ENCODE peak calls at places on chromosomes 16 and 17, in four cellular contexts. J is PC-3; S is effector memory CD4-positive, alpha-beta T cell; L is thyroid gland. E is an unnamed sample.

GRCh38 chr17:61237275-61237674 is 162.4 kb upstream of the TBX2 start:
- DNase-seq in J (no peak), S (no peak), L (no peak), E (no peak)

GRCh38 chr17:49989518-49989880 is 5.5 kb downstream of the DLX3 start:
- DNase-seq in J (no peak), S (no peak), L (no peak), E (no peak)

GRCh38 chr16:50644730-50645129 is 36.4 kb downstream of the SNX20 start:
- DNase-seq in J (peak; percentile 33), S (no peak), L (peak; percentile 15), E (no peak)

GRCh38 chr17:82005701-82006348 is 16.9 kb downstream of the CENPX start:
- DNase-seq in J (no peak), S (no peak), L (no peak), E (no peak)

GRCh38 chr17:62974788-62975586 is 9.0 kb downstream of the TANC2 start:
- DNase-seq in J (no peak), S (no peak), L (no peak), E (peak; percentile 50)

GRCh38 chr16:307691-308312 is 24.8 kb downstream of the PDIA2 start:
- DNase-seq in J (no peak), S (no peak), L (no peak), E (no peak)

GRCh38 chr16:52528393-52529080 is 18.4 kb downstream of the TOX3 start:
- DNase-seq in J (no peak), S (no peak), L (peak; percentile 88), E (peak; percentile 4)

GRCh38 chr16:8958344-8958808 is 5.3 kb downstream of the USP7 start:
- DNase-seq in J (peak; percentile 39), S (peak; percentile 19), L (no peak), E (no peak)

GRCh38 chr16:11167581-11167980 is 88.4 kb downstream of the SOCS1 start:
- DNase-seq in J (no peak), S (no peak), L (no peak), E (no peak)

GRCh38 chr17:48194097-48194550 is 86.6 kb downstream of the SNX11 start:
- DNase-seq in J (peak; percentile 97), S (no peak), L (no peak), E (no peak)

GRCh38 chr16:75491876-75492275 is 3.4 kb downstream of the CHST6 start:
- DNase-seq in J (peak; percentile 40), S (no peak), L (no peak), E (peak; percentile 21)

GRCh38 chr16:89175280-89176146 is 4.0 kb downstream of the CDH15 start:
- DNase-seq in J (no peak), S (no peak), L (no peak), E (no peak)

GRCh38 chr17:50066995-50067394 is 11.1 kb downstream of the ITGA3 start:
- DNase-seq in J (peak; percentile 41), S (no peak), L (no peak), E (no peak)

GRCh38 chr17:80107231-80108021 is 6.0 kb downstream of the GAA start:
- DNase-seq in J (no peak), S (no peak), L (peak; percentile 1), E (no peak)

GRCh38 chr17:44071772-44072171 is 1.2 kb downstream of the G6PC3 start:
- DNase-seq in J (peak; percentile 41), S (no peak), L (no peak), E (peak; percentile 11)

GRCh38 chr17:39357978-39358377 is 43.4 kb downstream of the FBXL20 start:
- DNase-seq in J (no peak), S (no peak), L (no peak), E (peak; percentile 94)

GRCh38 chr16:66189951-66190350 is 176.5 kb upstream of the CDH5 start:
- DNase-seq in J (peak; percentile 50), S (no peak), L (no peak), E (no peak)

GRCh38 chr16:2339521-2340484 is 725 bp downstream of the ABCA3 start:
- DNase-seq in J (peak; percentile 47), S (no peak), L (peak; percentile 65), E (peak; percentile 55)

GRCh38 chr17:80142929-80143328 is 4.0 kb downstream of the EIF4A3 start:
- DNase-seq in J (no peak), S (no peak), L (no peak), E (no peak)

GRCh38 chr16:1078579-1079021 is 6.1 kb downstream of the SSTR5 start:
- DNase-seq in J (peak; percentile 90), S (no peak), L (no peak), E (peak; percentile 76)

GRCh38 chr16:67481561-67482259 is 753 bp upstream of the ATP6V0D1 start:
- DNase-seq in J (no peak), S (peak; percentile 15), L (peak; percentile 64), E (peak; percentile 69)

GRCh38 chr16:8561496-8561895 is 28.8 kb downstream of the TMEM114 start:
- DNase-seq in J (no peak), S (no peak), L (no peak), E (no peak)

GRCh38 chr17:8173056-8173870 is 2.9 kb downstream of the TMEM107 start:
- DNase-seq in J (peak; percentile 95), S (peak; percentile 65), L (peak; percentile 86), E (peak; percentile 97)

GRCh38 chr17:49846938-49847712 is 744 bp downstream of the TAC4 start:
- DNase-seq in J (no peak), S (no peak), L (no peak), E (no peak)

GRCh38 chr16:12406158-12406557 is 397.5 kb downstream of the CPPED1 start:
- DNase-seq in J (no peak), S (no peak), L (no peak), E (no peak)

GRCh38 chr17:5419959-5420653 is at the start of gene RPAIN:
- DNase-seq in J (peak; percentile 78), S (peak; percentile 79), L (peak; percentile 90), E (peak; percentile 93)

GRCh38 chr17:2035549-2036490 is 5.9 kb downstream of the DPH1 start:
- DNase-seq in J (no peak), S (no peak), L (no peak), E (no peak)

GRCh38 chr17:72771734-72772133 is 320.8 kb downstream of the SLC39A11 start:
- DNase-seq in J (no peak), S (no peak), L (no peak), E (no peak)

GRCh38 chr17:18185391-18185790 is 1.8 kb downstream of the ALKBH5 start:
- DNase-seq in J (peak; percentile 38), S (no peak), L (peak; percentile 27), E (no peak)

GRCh38 chr16:86533076-86533475 is 22.0 kb downstream of the MTHFSD start:
- DNase-seq in J (no peak), S (no peak), L (no peak), E (no peak)

GRCh38 chr17:31610301-31610910 is 218.9 kb downstream of the RAB11FIP4 start:
- DNase-seq in J (no peak), S (no peak), L (no peak), E (no peak)

GRCh38 chr16:52548261-52549010 is 1.5 kb upstream of the TOX3 start:
- DNase-seq in J (no peak), S (no peak), L (no peak), E (no peak)

GRCh38 chr17:57377094-57377493 is 120.8 kb downstream of the MSI2 start:
- DNase-seq in J (no peak), S (no peak), L (no peak), E (peak; percentile 53)

GRCh38 chr17:41563607-41564006 is 8.3 kb downstream of the KRT9 start:
- DNase-seq in J (no peak), S (no peak), L (no peak), E (no peak)

GRCh38 chr17:81958633-81959342 is 2.2 kb downstream of the NOTUM start:
- DNase-seq in J (no peak), S (no peak), L (no peak), E (no peak)

GRCh38 chr17:40122466-40122943 is 734 bp downstream of the MSL1 start:
- DNase-seq in J (peak; percentile 33), S (no peak), L (peak; percentile 57), E (peak; percentile 33)

GRCh38 chr17:56786989-56787482 is 46.7 kb downstream of the C17orf67 start:
- DNase-seq in J (peak; percentile 99), S (no peak), L (no peak), E (peak; percentile 87)

DNA sequence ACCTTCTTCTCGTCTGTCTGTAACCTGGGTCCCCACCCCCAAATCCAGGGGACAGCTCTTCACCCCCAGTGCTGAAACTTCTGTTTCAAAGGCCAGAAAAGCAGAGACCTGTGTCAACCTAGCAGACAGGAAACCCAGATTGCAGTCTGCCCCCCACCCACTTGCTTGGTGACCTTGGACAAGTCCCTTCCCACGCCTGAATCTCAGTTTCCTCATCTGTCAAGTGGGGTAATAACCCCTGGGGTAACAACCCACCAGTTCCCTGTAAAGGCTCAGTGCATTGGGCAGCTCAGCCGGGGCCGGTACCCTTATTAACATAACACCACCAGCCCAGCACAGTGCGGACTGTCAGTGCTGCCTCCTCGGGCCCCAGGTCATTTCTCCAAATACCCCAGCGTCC is 1.3 kb downstream of the STX1B start:
- DNase-seq in J (no peak), S (no peak), L (no peak), E (no peak)
- H3K4me3 ChIP-seq in J (no peak overlapping the region), S (no peak overlapping the region), L (no peak overlapping the region), E (no peak overlapping the region)

GRCh38 chr17:76641501-76641900 is 2.1 kb downstream of the ST6GALNAC1 start:
- DNase-seq in J (peak; percentile 98), S (no peak), L (no peak), E (peak; percentile 91)
- H3K4me1 ChIP-seq in J (peaks cover 28% of the 10 kb centered on the region), S (peaks cover 14% of the 10 kb centered on the region), L (peaks cover 9% of the 10 kb centered on the region), E (peaks cover 3% of the 10 kb centered on the region)

GRCh38 chr17:36679815-36680467 is 78.6 kb downstream of the MRM1 start:
- DNase-seq in J (no peak), S (no peak), L (no peak), E (no peak)
- H3K27ac ChIP-seq in J (no peak overlapping the region), S (no peak overlapping the region), L (no peak overlapping the region), E (no peak overlapping the region)

DNA sequence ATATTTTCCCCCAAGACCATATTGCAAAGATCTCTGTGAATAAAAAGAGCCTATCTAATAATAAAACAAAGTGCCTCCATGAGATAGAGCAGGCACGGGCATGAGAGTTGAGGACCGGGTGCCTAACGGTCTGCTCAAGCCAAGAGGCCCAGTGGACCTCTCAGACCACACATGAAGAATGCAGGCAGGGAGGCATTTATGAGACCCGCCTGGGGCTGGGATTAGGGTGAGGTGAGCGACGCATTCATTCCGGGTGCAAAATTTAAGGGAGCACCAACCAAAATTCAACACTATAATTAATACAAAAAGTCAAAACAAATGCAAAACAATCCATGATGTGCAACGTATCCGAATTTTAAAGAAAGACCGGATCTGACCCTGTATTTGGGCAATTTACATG is 108.5 kb downstream of the MAF start:
- DNase-seq in J (no peak), S (no peak), L (no peak), E (no peak)
- H3K4me3 ChIP-seq in J (no peak overlapping the region), S (no peak overlapping the region), L (no peak overlapping the region), E (no peak overlapping the region)

DNA sequence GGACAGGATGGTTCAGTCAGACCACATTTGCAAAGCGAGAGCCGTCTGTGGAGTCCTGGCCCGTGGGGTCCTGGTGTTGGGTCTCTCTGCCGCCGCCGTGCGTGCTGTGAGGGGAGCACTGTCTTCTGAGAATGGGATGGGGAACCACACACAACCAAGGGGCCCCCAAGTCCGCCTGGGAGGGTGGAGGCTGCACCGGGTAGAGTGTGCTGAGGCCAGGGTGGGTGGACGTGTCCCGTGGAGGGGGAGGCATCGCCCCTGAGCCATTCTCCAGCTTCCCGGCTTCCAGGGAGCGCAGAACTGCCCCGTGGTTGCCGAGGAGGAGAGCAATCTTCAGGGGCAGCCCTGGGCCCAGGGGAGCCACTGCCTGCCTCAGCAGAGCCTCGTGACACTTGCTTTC is 168.6 kb downstream of the BANP start:
- DNase-seq in J (no peak), S (no peak), L (no peak), E (no peak)
- H3K4me1 ChIP-seq in J (peaks cover 14% of the 10 kb centered on the region), S (no peaks in the 10 kb centered on the region), L (no peaks in the 10 kb centered on the region), E (no peaks in the 10 kb centered on the region)

GRCh38 chr17:64622931-64623654 is 39.0 kb downstream of the SMURF2 start:
- DNase-seq in J (peak; percentile 96), S (no peak), L (no peak), E (peak; percentile 19)
- H3K27ac ChIP-seq in J (peak overlapping the region; percentile 44), S (no peak overlapping the region), L (no peak overlapping the region), E (no peak overlapping the region)

GRCh38 chr17:66255112-66255511 is 25.9 kb upstream of the APOH start:
- DNase-seq in J (peak; percentile 93), S (no peak), L (peak; percentile 8), E (peak; percentile 84)
- H3K4me3 ChIP-seq in J (no peak overlapping the region), S (peak overlapping the region; percentile 26), L (no peak overlapping the region), E (no peak overlapping the region)

E was measured in small intestine.